ENCODE peak calls at places on chromosome 18, in four cellular contexts. G is Caki2, U is fibroblast of lung, A is glomerular endothelial cell. H is an unnamed sample.

GRCh38 chr18:56382541-56382940 is 255.9 kb downstream of the TXNL1 start:
- DNase-seq in G (no peak), U (peak), A (no peak), H (no peak)

GRCh38 chr18:58268849-58269248 is 224.8 kb downstream of the NEDD4L start:
- DNase-seq in G (peak), U (peak), A (no peak), H (no peak)

GRCh38 chr18:7272268-7273049 is 41.6 kb downstream of the LRRC30 start:
- DNase-seq in G (peak), U (peak), A (peak), H (peak)

GRCh38 chr18:46261799-46262198 is 157.6 kb downstream of the HAUS1 start:
- DNase-seq in G (no peak), U (peak), A (no peak), H (no peak)

GRCh38 chr18:47594063-47594462 is 336.4 kb downstream of the SMAD2 start:
- DNase-seq in G (no peak), U (no peak), A (no peak), H (no peak)

GRCh38 chr18:74116628-74117554 is 30.7 kb downstream of the FBXO15 start:
- DNase-seq in G (no peak), U (peak), A (peak), H (peak)

GRCh38 chr18:6920099-6920955 is 190.8 kb downstream of the ARHGAP28 start:
- DNase-seq in G (peak), U (peak), A (peak), H (peak)

GRCh38 chr18:22230403-22231042 is 61.1 kb downstream of the GATA6 start:
- DNase-seq in G (peak), U (peak), A (no peak), H (no peak)

GRCh38 chr18:27780061-27780740 is 396.7 kb downstream of the CDH2 start:
- DNase-seq in G (no peak), U (peak), A (no peak), H (no peak)

GRCh38 chr18:47906408-47906807 is 24.1 kb downstream of the SMAD2 start:
- DNase-seq in G (no peak), U (no peak), A (no peak), H (no peak)

GRCh38 chr18:8699126-8699525 is 6.2 kb upstream of the MTCL1 start:
- DNase-seq in G (no peak), U (no peak), A (no peak), H (no peak)

GRCh38 chr18:12278765-12279682 is 24.9 kb downstream of the CIDEA start:
- DNase-seq in G (no peak), U (peak), A (peak), H (peak)

GRCh38 chr18:79933765-79934164 is 17.7 kb downstream of the SLC66A2 start:
- DNase-seq in G (no peak), U (peak), A (no peak), H (no peak)

GRCh38 chr18:39786477-39786876 is 2168.6 kb upstream of the PIK3C3 start:
- DNase-seq in G (no peak), U (no peak), A (no peak), H (no peak)

GRCh38 chr18:32712860-32713259 is 60.0 kb downstream of the KLHL14 start:
- DNase-seq in G (no peak), U (no peak), A (no peak), H (no peak)

GRCh38 chr18:58186258-58186948 is 142.4 kb downstream of the NEDD4L start:
- DNase-seq in G (peak), U (peak), A (no peak), H (no peak)

GRCh38 chr18:45741056-45741455 is 17.1 kb downstream of the SLC14A1 start:
- DNase-seq in G (no peak), U (no peak), A (no peak), H (no peak)

GRCh38 chr18:77098554-77099174 is 33.9 kb downstream of the MBP start:
- DNase-seq in G (no peak), U (no peak), A (no peak), H (no peak)

GRCh38 chr18:11320981-11321380 is 171.6 kb upstream of the PIEZO2 start:
- DNase-seq in G (no peak), U (peak), A (no peak), H (peak)

GRCh38 chr18:38526922-38527321 is 961.3 kb upstream of the CELF4 start:
- DNase-seq in G (no peak), U (no peak), A (no peak), H (no peak)

GRCh38 chr18:40159141-40160017 is 1795.7 kb upstream of the PIK3C3 start:
- DNase-seq in G (no peak), U (peak), A (peak), H (peak)

GRCh38 chr18:24915547-24915946 is 436.4 kb downstream of the ZNF521 start:
- DNase-seq in G (no peak), U (peak), A (no peak), H (no peak)

GRCh38 chr18:57649536-57650495 is 28.2 kb upstream of the NARS1 start:
- DNase-seq in G (no peak), U (peak), A (no peak), H (peak)

GRCh38 chr18:45320724-45321123 is 294.6 kb upstream of the SLC14A2 start:
- DNase-seq in G (no peak), U (peak), A (no peak), H (peak)

GRCh38 chr18:36501100-36501499 is 203.6 kb downstream of the FHOD3 start:
- DNase-seq in G (no peak), U (no peak), A (no peak), H (no peak)

GRCh38 chr18:26491194-26491816 is 57.0 kb downstream of the KCTD1 start:
- DNase-seq in G (no peak), U (no peak), A (no peak), H (no peak)

GRCh38 chr18:42064109-42064508 is 109.1 kb downstream of the PIK3C3 start:
- DNase-seq in G (no peak), U (no peak), A (no peak), H (no peak)

GRCh38 chr18:49481317-49481716 is 5.7 kb downstream of the C18orf32 start:
- DNase-seq in G (no peak), U (no peak), A (no peak), H (no peak)

GRCh38 chr18:56812674-56813073 is 161.5 kb downstream of the WDR7 start:
- DNase-seq in G (no peak), U (no peak), A (no peak), H (no peak)

GRCh38 chr18:79139206-79139605 is 70.0 kb downstream of the ATP9B start:
- DNase-seq in G (no peak), U (no peak), A (no peak), H (no peak)

GRCh38 chr18:79507546-79508480 is 112.1 kb downstream of the NFATC1 start:
- DNase-seq in G (no peak), U (peak), A (no peak), H (peak)

GRCh38 chr18:75257596-75257995 is 47.0 kb downstream of the TSHZ1 start:
- DNase-seq in G (no peak), U (no peak), A (no peak), H (no peak)

GRCh38 chr18:24321071-24321470 is 76.6 kb downstream of the OSBPL1A start:
- DNase-seq in G (no peak), U (no peak), A (no peak), H (no peak)

GRCh38 chr18:78737006-78737915 is 242.4 kb upstream of the SALL3 start:
- DNase-seq in G (no peak), U (no peak), A (no peak), H (no peak)